ENCODE peak calls at places on chromosomes 16 and 17, in nine cellular contexts. One of them, this sample, is unnamed.

GRCh38 chr17:62140836-62141235 is 75.8 kb upstream of the MED13 start:
- DNase-seq in cardiac septum: no peak
- DNase-seq in naive thymus-derived CD8-positive, alpha-beta T cell: no peak
- DNase-seq in ELF-1: no peak
- DNase-seq in AG04450: no peak
- DNase-seq in Ammon's horn: no peak
- DNase-seq in T-helper 1 cell: no peak
- DNase-seq in activated CD8-positive, alpha-beta T cell treated with anti-CD3 and anti-CD28 coated beads for 36 hours: no peak
- DNase-seq in iPS-NIHi11: no peak
- DNase-seq in this sample: no peak

GRCh38 chr17:82242977-82243647 is 14.3 kb downstream of the SLC16A3 start:
- DNase-seq in naive thymus-derived CD8-positive, alpha-beta T cell: no peak
- DNase-seq in ELF-1: no peak
- DNase-seq in AG04450: peak
- DNase-seq in cardiac septum: no peak
- DNase-seq in T-helper 1 cell: no peak
- DNase-seq in iPS-NIHi11: no peak
- DNase-seq in Ammon's horn: peak
- DNase-seq in activated CD8-positive, alpha-beta T cell treated with anti-CD3 and anti-CD28 coated beads for 36 hours: no peak
- DNase-seq in this sample: peak

GRCh38 chr17:65456368-65457151 is 104.9 kb downstream of the AXIN2 start:
- DNase-seq in Ammon's horn: no peak
- DNase-seq in ELF-1: no peak
- DNase-seq in iPS-NIHi11: no peak
- DNase-seq in T-helper 1 cell: no peak
- DNase-seq in naive thymus-derived CD8-positive, alpha-beta T cell: no peak
- DNase-seq in AG04450: no peak
- DNase-seq in cardiac septum: no peak
- DNase-seq in activated CD8-positive, alpha-beta T cell treated with anti-CD3 and anti-CD28 coated beads for 36 hours: no peak
- DNase-seq in this sample: no peak

GRCh38 chr16:11128211-11129123 is 127.5 kb downstream of the SOCS1 start:
- DNase-seq in AG04450: no peak
- DNase-seq in iPS-NIHi11: no peak
- DNase-seq in naive thymus-derived CD8-positive, alpha-beta T cell: no peak
- DNase-seq in T-helper 1 cell: peak
- DNase-seq in ELF-1: no peak
- DNase-seq in Ammon's horn: no peak
- DNase-seq in cardiac septum: no peak
- DNase-seq in activated CD8-positive, alpha-beta T cell treated with anti-CD3 and anti-CD28 coated beads for 36 hours: peak
- DNase-seq in this sample: no peak

GRCh38 chr16:89345663-89346150 is 128.2 kb downstream of the ZNF778 start:
- DNase-seq in Ammon's horn: no peak
- DNase-seq in T-helper 1 cell: no peak
- DNase-seq in cardiac septum: no peak
- DNase-seq in activated CD8-positive, alpha-beta T cell treated with anti-CD3 and anti-CD28 coated beads for 36 hours: no peak
- DNase-seq in iPS-NIHi11: no peak
- DNase-seq in ELF-1: no peak
- DNase-seq in AG04450: no peak
- DNase-seq in naive thymus-derived CD8-positive, alpha-beta T cell: no peak
- DNase-seq in this sample: no peak

GRCh38 chr16:10668322-10669045 is 26.2 kb downstream of the TEKT5 start:
- DNase-seq in naive thymus-derived CD8-positive, alpha-beta T cell: no peak
- DNase-seq in activated CD8-positive, alpha-beta T cell treated with anti-CD3 and anti-CD28 coated beads for 36 hours: peak
- DNase-seq in Ammon's horn: peak
- DNase-seq in AG04450: no peak
- DNase-seq in cardiac septum: no peak
- DNase-seq in ELF-1: peak
- DNase-seq in T-helper 1 cell: peak
- DNase-seq in iPS-NIHi11: peak
- DNase-seq in this sample: peak

GRCh38 chr17:333626-334396 is 18.8 kb downstream of the RPH3AL start:
- DNase-seq in cardiac septum: peak
- DNase-seq in naive thymus-derived CD8-positive, alpha-beta T cell: no peak
- DNase-seq in ELF-1: peak
- DNase-seq in activated CD8-positive, alpha-beta T cell treated with anti-CD3 and anti-CD28 coated beads for 36 hours: peak
- DNase-seq in AG04450: peak
- DNase-seq in iPS-NIHi11: peak
- DNase-seq in T-helper 1 cell: no peak
- DNase-seq in Ammon's horn: peak
- DNase-seq in this sample: no peak

GRCh38 chr17:1473170-1473569 is 17.1 kb upstream of the CRK start:
- DNase-seq in iPS-NIHi11: no peak
- DNase-seq in T-helper 1 cell: no peak
- DNase-seq in naive thymus-derived CD8-positive, alpha-beta T cell: no peak
- DNase-seq in Ammon's horn: no peak
- DNase-seq in cardiac septum: no peak
- DNase-seq in ELF-1: no peak
- DNase-seq in activated CD8-positive, alpha-beta T cell treated with anti-CD3 and anti-CD28 coated beads for 36 hours: peak
- DNase-seq in AG04450: no peak
- DNase-seq in this sample: no peak

GRCh38 chr17:8332688-8333087 is 7.0 kb upstream of the ODF4 start:
- DNase-seq in T-helper 1 cell: no peak
- DNase-seq in naive thymus-derived CD8-positive, alpha-beta T cell: no peak
- DNase-seq in iPS-NIHi11: no peak
- DNase-seq in AG04450: no peak
- DNase-seq in ELF-1: peak
- DNase-seq in cardiac septum: no peak
- DNase-seq in activated CD8-positive, alpha-beta T cell treated with anti-CD3 and anti-CD28 coated beads for 36 hours: no peak
- DNase-seq in Ammon's horn: no peak
- DNase-seq in this sample: no peak

This sample was measured in NCI-H1694.